ENCODE peak calls at places on chromosomes 5 and 9, in seven cellular contexts. One of them, this sample, is unnamed.

GRCh38 chr5:134437340-134438267 is 25.9 kb upstream of the CDKN2AIPNL start:
- DNase-seq in transverse colon: no peak
- DNase-seq in lower lobe of right lung: no peak
- DNase-seq in keratinocyte: no peak
- DNase-seq in K562: peak
- DNase-seq in GM13977: no peak
- DNase-seq in cardiac fibroblast: peak
- DNase-seq in this sample: no peak

GRCh38 chr5:10632110-10632903 is 68.4 kb downstream of the ANKRD33B start:
- DNase-seq in transverse colon: peak
- DNase-seq in lower lobe of right lung: no peak
- DNase-seq in keratinocyte: no peak
- DNase-seq in K562: no peak
- DNase-seq in GM13977: peak
- DNase-seq in cardiac fibroblast: no peak
- DNase-seq in this sample: no peak

GRCh38 chr9:127684576-127684975 is 22.2 kb upstream of the CFAP157 start:
- DNase-seq in transverse colon: no peak
- DNase-seq in lower lobe of right lung: no peak
- DNase-seq in keratinocyte: no peak
- DNase-seq in K562: no peak
- DNase-seq in GM13977: no peak
- DNase-seq in cardiac fibroblast: no peak
- DNase-seq in this sample: no peak

GRCh38 chr5:31361906-31362900 is 168.7 kb downstream of the CDH6 start:
- DNase-seq in transverse colon: no peak
- DNase-seq in lower lobe of right lung: no peak
- DNase-seq in keratinocyte: no peak
- DNase-seq in K562: no peak
- DNase-seq in GM13977: no peak
- DNase-seq in cardiac fibroblast: peak
- DNase-seq in this sample: no peak

GRCh38 chr9:134768332-134769083 is 112.1 kb upstream of the FCN2 start:
- DNase-seq in transverse colon: no peak
- DNase-seq in lower lobe of right lung: no peak
- DNase-seq in keratinocyte: no peak
- DNase-seq in K562: no peak
- DNase-seq in GM13977: no peak
- DNase-seq in cardiac fibroblast: peak
- DNase-seq in this sample: peak

GRCh38 chr5:109089191-109089590 is 320.6 kb downstream of the PJA2 start:
- DNase-seq in transverse colon: no peak
- DNase-seq in lower lobe of right lung: no peak
- DNase-seq in keratinocyte: no peak
- DNase-seq in K562: no peak
- DNase-seq in GM13977: no peak
- DNase-seq in cardiac fibroblast: no peak
- DNase-seq in this sample: no peak

GRCh38 chr5:154325566-154325965 is 120.2 kb upstream of the SAP30L start:
- DNase-seq in transverse colon: no peak
- DNase-seq in lower lobe of right lung: no peak
- DNase-seq in keratinocyte: no peak
- DNase-seq in K562: no peak
- DNase-seq in GM13977: no peak
- DNase-seq in cardiac fibroblast: no peak
- DNase-seq in this sample: no peak

GRCh38 chr9:93958875-93959682 is 3.9 kb upstream of the BARX1 start:
- DNase-seq in transverse colon: no peak
- DNase-seq in lower lobe of right lung: no peak
- DNase-seq in keratinocyte: no peak
- DNase-seq in K562: no peak
- DNase-seq in GM13977: peak
- DNase-seq in cardiac fibroblast: peak
- DNase-seq in this sample: peak

GRCh38 chr9:35051069-35051967 is 21.1 kb downstream of the VCP start:
- DNase-seq in transverse colon: peak
- DNase-seq in lower lobe of right lung: no peak
- DNase-seq in keratinocyte: no peak
- DNase-seq in K562: peak
- DNase-seq in GM13977: peak
- DNase-seq in cardiac fibroblast: peak
- DNase-seq in this sample: peak

GRCh38 chr9:133838859-133839507 is 100.8 kb upstream of the SARDH start:
- DNase-seq in transverse colon: no peak
- DNase-seq in lower lobe of right lung: no peak
- DNase-seq in keratinocyte: no peak
- DNase-seq in K562: no peak
- DNase-seq in GM13977: no peak
- DNase-seq in cardiac fibroblast: no peak
- DNase-seq in this sample: no peak

GRCh38 chr9:94887721-94888120 is 161.2 kb downstream of the AOPEP start:
- DNase-seq in transverse colon: no peak
- DNase-seq in lower lobe of right lung: no peak
- DNase-seq in keratinocyte: no peak
- DNase-seq in K562: no peak
- DNase-seq in GM13977: no peak
- DNase-seq in cardiac fibroblast: no peak
- DNase-seq in this sample: no peak

GRCh38 chr5:139646111-139646510 is 2.0 kb upstream of the CXXC5 start:
- DNase-seq in transverse colon: no peak
- DNase-seq in lower lobe of right lung: no peak
- DNase-seq in keratinocyte: no peak
- DNase-seq in K562: no peak
- DNase-seq in GM13977: no peak
- DNase-seq in cardiac fibroblast: no peak
- DNase-seq in this sample: no peak

GRCh38 chr5:56910123-56910951 is 941 bp downstream of the SETD9 start:
- DNase-seq in transverse colon: peak
- DNase-seq in lower lobe of right lung: peak
- DNase-seq in keratinocyte: peak
- DNase-seq in K562: no peak
- DNase-seq in GM13977: peak
- DNase-seq in cardiac fibroblast: no peak
- DNase-seq in this sample: peak

GRCh38 chr9:112503170-112503569 is 16.5 kb downstream of the KIAA1958 start:
- DNase-seq in transverse colon: no peak
- DNase-seq in lower lobe of right lung: peak
- DNase-seq in keratinocyte: no peak
- DNase-seq in K562: no peak
- DNase-seq in GM13977: no peak
- DNase-seq in cardiac fibroblast: peak
- DNase-seq in this sample: no peak

GRCh38 chr5:136811551-136811950 is 446.2 kb upstream of the TRPC7 start:
- DNase-seq in transverse colon: no peak
- DNase-seq in lower lobe of right lung: no peak
- DNase-seq in keratinocyte: peak
- DNase-seq in K562: no peak
- DNase-seq in GM13977: no peak
- DNase-seq in cardiac fibroblast: peak
- DNase-seq in this sample: no peak

GRCh38 chr5:139725073-139725830 is 70.4 kb upstream of the PSD2 start:
- DNase-seq in transverse colon: no peak
- DNase-seq in lower lobe of right lung: peak
- DNase-seq in keratinocyte: no peak
- DNase-seq in K562: peak
- DNase-seq in GM13977: no peak
- DNase-seq in cardiac fibroblast: peak
- DNase-seq in this sample: peak

GRCh38 chr9:114097613-114098020 is 1.5 kb downstream of the KIF12 start:
- DNase-seq in transverse colon: peak
- DNase-seq in lower lobe of right lung: no peak
- DNase-seq in keratinocyte: no peak
- DNase-seq in K562: no peak
- DNase-seq in GM13977: no peak
- DNase-seq in cardiac fibroblast: peak
- DNase-seq in this sample: peak

DNA sequence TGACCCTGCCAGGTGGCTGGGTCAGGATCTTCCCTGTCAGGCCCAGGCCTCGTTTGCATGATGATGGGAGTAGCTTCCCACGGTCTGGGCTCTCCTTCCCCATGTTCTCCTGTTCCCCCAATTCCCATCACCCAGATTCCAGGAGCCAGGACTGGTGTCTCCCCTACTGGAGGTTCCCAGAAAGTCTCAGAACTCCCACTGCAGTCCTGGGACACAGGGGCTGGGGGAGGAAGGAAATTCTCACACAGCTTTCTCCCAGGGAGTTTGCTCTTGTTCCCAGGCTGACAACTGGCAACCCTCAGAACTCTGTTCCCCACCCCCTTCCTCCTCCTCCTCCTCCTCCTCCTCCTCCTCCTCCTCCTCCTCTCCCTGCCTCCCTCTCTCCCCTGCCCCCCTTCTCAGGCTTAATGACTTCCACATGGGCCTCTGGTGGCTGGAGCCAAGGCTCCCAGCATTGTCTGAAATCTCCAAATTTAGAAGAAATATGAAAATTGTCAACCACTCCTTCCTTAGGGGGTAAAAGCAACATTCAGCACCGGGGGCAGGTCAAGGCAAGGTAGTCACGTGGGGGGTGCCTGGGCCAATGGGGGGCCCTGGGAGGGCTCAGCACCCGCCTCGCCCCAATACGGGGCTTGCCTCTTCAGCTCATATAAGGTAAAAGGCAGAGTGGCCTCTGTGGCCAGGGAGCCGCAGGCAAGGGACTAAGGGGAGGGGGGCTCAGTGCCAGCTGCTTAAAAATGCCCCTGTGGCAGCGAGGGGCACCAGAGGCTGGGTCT is 27.3 kb upstream of the IL17B start:
- DNase-seq in transverse colon: peak
- DNase-seq in lower lobe of right lung: no peak
- DNase-seq in keratinocyte: no peak
- DNase-seq in K562: peak
- DNase-seq in GM13977: no peak
- DNase-seq in cardiac fibroblast: peak
- DNase-seq in this sample: peak
- TF ChIP-seq CTCF in transverse colon: no peak
- TF ChIP-seq CTCF in lower lobe of right lung: no peak
- TF ChIP-seq CTCF in keratinocyte: no peak
- TF ChIP-seq CTCF in K562: no peak
- TF ChIP-seq CTCF in GM13977: no peak
- TF ChIP-seq CTCF in cardiac fibroblast: peak
- TF ChIP-seq CTCF in this sample: no peak

GRCh38 chr5:172137046-172137445 is 51.0 kb downstream of the STK10 start:
- DNase-seq in transverse colon: no peak
- DNase-seq in lower lobe of right lung: no peak
- DNase-seq in keratinocyte: no peak
- DNase-seq in K562: no peak
- DNase-seq in GM13977: no peak
- DNase-seq in cardiac fibroblast: no peak
- DNase-seq in this sample: no peak
- TF ChIP-seq CTCF in transverse colon: no peak
- TF ChIP-seq CTCF in lower lobe of right lung: no peak
- TF ChIP-seq CTCF in keratinocyte: no peak
- TF ChIP-seq CTCF in K562: no peak
- TF ChIP-seq CTCF in GM13977: no peak
- TF ChIP-seq CTCF in cardiac fibroblast: no peak
- TF ChIP-seq CTCF in this sample: no peak

DNA sequence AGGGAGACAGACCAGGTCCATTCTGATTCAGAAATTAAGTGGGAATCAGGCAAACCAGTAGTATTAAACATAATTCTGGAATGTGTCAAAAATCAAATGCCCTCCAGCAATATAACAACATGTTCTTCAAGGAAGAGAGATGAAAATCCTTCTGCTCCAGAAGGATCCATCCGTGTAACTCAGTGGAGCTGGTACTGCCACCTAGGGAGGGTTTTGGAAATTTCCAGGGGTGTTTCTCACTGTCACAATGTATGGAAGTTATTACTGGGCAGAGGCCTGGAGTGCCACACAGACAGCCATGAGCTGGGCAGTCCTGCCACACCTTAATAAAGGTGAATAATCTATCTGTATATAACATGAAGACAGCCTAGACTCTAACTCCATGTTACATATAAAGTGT is 87.5 kb downstream of the TTLL11 start:
- DNase-seq in transverse colon: no peak
- DNase-seq in lower lobe of right lung: no peak
- DNase-seq in keratinocyte: no peak
- DNase-seq in K562: no peak
- DNase-seq in GM13977: no peak
- DNase-seq in cardiac fibroblast: peak
- DNase-seq in this sample: no peak
- TF ChIP-seq CTCF in transverse colon: no peak
- TF ChIP-seq CTCF in lower lobe of right lung: no peak
- TF ChIP-seq CTCF in keratinocyte: peak
- TF ChIP-seq CTCF in K562: peak
- TF ChIP-seq CTCF in GM13977: no peak
- TF ChIP-seq CTCF in cardiac fibroblast: peak
- TF ChIP-seq CTCF in this sample: no peak

DNA sequence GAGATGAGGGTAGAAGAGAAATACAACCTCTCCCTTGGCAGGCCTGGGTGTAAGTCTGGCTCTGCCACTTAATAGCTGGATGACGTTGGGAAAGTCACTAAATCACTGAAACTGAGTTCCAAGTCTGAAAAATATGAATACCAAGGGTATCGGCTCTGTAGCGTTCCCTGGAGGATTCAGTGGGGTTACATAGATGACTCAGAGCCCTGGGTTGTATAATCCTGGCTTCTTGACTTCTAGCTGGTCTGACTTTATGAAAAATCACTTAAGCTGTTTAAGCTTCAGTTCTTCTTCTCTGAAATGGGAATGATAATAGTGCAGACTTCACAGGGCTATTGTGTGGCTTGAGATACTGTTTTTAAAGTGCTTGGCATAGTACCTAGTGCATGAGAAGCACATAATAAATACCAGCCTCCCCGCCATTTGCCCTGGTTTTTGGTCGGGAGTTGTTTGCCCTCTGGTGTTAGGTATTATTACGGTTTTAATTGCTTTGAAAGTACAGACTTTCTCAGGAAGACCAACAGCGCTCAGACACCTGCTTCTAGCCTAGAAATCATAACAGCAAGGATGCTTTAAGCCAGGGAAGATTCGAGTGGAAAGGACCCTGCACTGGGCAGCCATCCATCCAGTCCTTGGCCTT is 43.0 kb downstream of the CYFIP2 start:
- DNase-seq in transverse colon: no peak
- DNase-seq in lower lobe of right lung: no peak
- DNase-seq in keratinocyte: no peak
- DNase-seq in K562: no peak
- DNase-seq in GM13977: no peak
- DNase-seq in cardiac fibroblast: peak
- DNase-seq in this sample: no peak
- TF ChIP-seq CTCF in transverse colon: peak
- TF ChIP-seq CTCF in lower lobe of right lung: no peak
- TF ChIP-seq CTCF in keratinocyte: no peak
- TF ChIP-seq CTCF in K562: peak
- TF ChIP-seq CTCF in GM13977: no peak
- TF ChIP-seq CTCF in cardiac fibroblast: no peak
- TF ChIP-seq CTCF in this sample: no peak

GRCh38 chr5:122774861-122775712 is at the start of gene SNX2:
- DNase-seq in transverse colon: peak
- DNase-seq in lower lobe of right lung: peak
- DNase-seq in keratinocyte: peak
- DNase-seq in K562: peak
- DNase-seq in GM13977: peak
- DNase-seq in cardiac fibroblast: peak
- DNase-seq in this sample: peak
- TF ChIP-seq CTCF in transverse colon: peak
- TF ChIP-seq CTCF in lower lobe of right lung: peak
- TF ChIP-seq CTCF in keratinocyte: peak
- TF ChIP-seq CTCF in K562: peak
- TF ChIP-seq CTCF in GM13977: peak
- TF ChIP-seq CTCF in cardiac fibroblast: peak
- TF ChIP-seq CTCF in this sample: no peak

This sample was measured in testis.